ENCODE peak calls at places on chromosomes 4 and X, in eight cellular contexts. X is GM23338, J is neural progenitor cell, I is PC-3, R is HCT116, O is GM23248, L is OCI-LY7, M is MM.1S. S is an unnamed sample.

GRCh38 chr4:87425711-87426110 is 3.3 kb downstream of the NUDT9 start:
- DNase-seq in L (no peak), R (no peak), I (no peak), O (peak; percentile 9), J (no peak), M (no peak), X (no peak), S (no peak)

GRCh38 chr4:123349401-123350190 is 47.0 kb upstream of the SPRY1 start:
- DNase-seq in J (peak; percentile 44), M (no peak), O (no peak), X (no peak), R (no peak), I (no peak), L (no peak), S (peak; percentile 29)

GRCh38 chr4:22895482-22895881 is 202.7 kb downstream of the GBA3 start:
- DNase-seq in M (no peak), R (no peak), L (no peak), X (no peak), J (no peak), I (no peak), O (no peak), S (no peak)

GRCh38 chr4:3482707-3483106 is 19.6 kb downstream of the DOK7 start:
- DNase-seq in M (no peak), X (no peak), I (no peak), L (no peak), J (no peak), R (no peak), O (no peak), S (no peak)

GRCh38 chr4:113452868-113453620 is 308.5 kb downstream of the CAMK2D start:
- DNase-seq in I (peak; percentile 13), J (peak; percentile 47), M (no peak), X (peak; percentile 92), R (no peak), L (peak; percentile 44), O (no peak), S (no peak)

GRCh38 chr4:47287735-47288134 is 175.8 kb downstream of the COMMD8 start:
- DNase-seq in I (peak; percentile 5), L (no peak), O (peak; percentile 3), R (no peak), J (no peak), M (peak; percentile 26), X (no peak), S (peak; percentile 36)

GRCh38 chr4:74675673-74676279 is 118.5 kb downstream of the BTC start:
- DNase-seq in X (peak; percentile 72), J (peak; percentile 62), I (peak; percentile 82), R (peak; percentile 80), M (peak; percentile 71), O (peak; percentile 83), L (peak; percentile 40), S (peak; percentile 83)

GRCh38 chr4:948101-948935 is 16.1 kb downstream of the TMEM175 start:
- DNase-seq in M (no peak), I (no peak), O (no peak), R (no peak), X (no peak), J (no peak), L (no peak), S (peak; percentile 34)

GRCh38 chrX:149505671-149506070 is 565 bp upstream of the IDS start:
- DNase-seq in O (no peak), X (no peak), I (no peak), R (no peak), M (no peak), L (no peak), J (no peak), S (no peak)

GRCh38 chrX:6981718-6982406 is 165.7 kb upstream of the STS start:
- DNase-seq in O (no peak), J (no peak), R (no peak), M (no peak), L (no peak), I (no peak), X (no peak), S (no peak)

GRCh38 chr4:159400782-159401712 is 298.2 kb downstream of the RAPGEF2 start:
- DNase-seq in O (peak; percentile 67), J (no peak), M (no peak), I (no peak), X (no peak), L (no peak), R (no peak), S (peak; percentile 41)

GRCh38 chr4:138049350-138049749 is 192.8 kb downstream of the SLC7A11 start:
- DNase-seq in M (no peak), I (peak; percentile 9), R (peak; percentile 37), J (no peak), O (no peak), X (no peak), L (no peak), S (no peak)

GRCh38 chrX:68997911-68998310 is 167.3 kb downstream of the PJA1 start:
- DNase-seq in L (no peak), O (peak; percentile 63), I (peak; percentile 16), R (no peak), M (no peak), J (no peak), X (no peak), S (peak; percentile 38)

GRCh38 chrX:9888953-9889470 is 78.1 kb upstream of the CLDN34 start:
- DNase-seq in O (peak; percentile 48), L (no peak), X (no peak), J (no peak), M (no peak), I (peak; percentile 43), R (no peak), S (no peak)

GRCh38 chr4:94276204-94276603 is 66.4 kb downstream of the HPGDS start:
- DNase-seq in J (no peak), L (no peak), R (no peak), M (no peak), O (no peak), X (no peak), I (no peak), S (no peak)
- H3K36me3 ChIP-seq in J (peaks cover 51% of the 10 kb centered on the region), L (peaks cover 90% of the 10 kb centered on the region), R (peaks cover 34% of the 10 kb centered on the region), M (peaks cover 15% of the 10 kb centered on the region), O (peaks cover 52% of the 10 kb centered on the region), X (peaks cover 45% of the 10 kb centered on the region), I (peaks cover 12% of the 10 kb centered on the region), S (peaks cover 3% of the 10 kb centered on the region)

GRCh38 chrX:20974326-20974725 is 399.9 kb upstream of the CNKSR2 start:
- DNase-seq in J (no peak), R (no peak), L (no peak), M (no peak), X (no peak), I (peak; percentile 40), O (peak; percentile 54), S (no peak)
- TF ChIP-seq EZH2phosphoT487 in J (no peak), R (no peak), L (no peak), M (no peak), X (no peak), I (no peak), O (no peak), S (no peak)

GRCh38 chr4:81773557-81773956 is 301.9 kb upstream of the RASGEF1B start:
- DNase-seq in X (no peak), O (no peak), I (no peak), L (no peak), J (no peak), M (no peak), R (no peak), S (no peak)

GRCh38 chr4:81769244-81769643 is 297.5 kb upstream of the RASGEF1B start:
- DNase-seq in O (no peak), R (no peak), L (no peak), J (peak; percentile 30), M (no peak), X (no peak), I (no peak), S (no peak)

GRCh38 chr4:81776794-81777193 is 305.1 kb upstream of the RASGEF1B start:
- DNase-seq in J (no peak), I (no peak), R (no peak), L (no peak), X (no peak), O (no peak), M (no peak), S (no peak)

DNA sequence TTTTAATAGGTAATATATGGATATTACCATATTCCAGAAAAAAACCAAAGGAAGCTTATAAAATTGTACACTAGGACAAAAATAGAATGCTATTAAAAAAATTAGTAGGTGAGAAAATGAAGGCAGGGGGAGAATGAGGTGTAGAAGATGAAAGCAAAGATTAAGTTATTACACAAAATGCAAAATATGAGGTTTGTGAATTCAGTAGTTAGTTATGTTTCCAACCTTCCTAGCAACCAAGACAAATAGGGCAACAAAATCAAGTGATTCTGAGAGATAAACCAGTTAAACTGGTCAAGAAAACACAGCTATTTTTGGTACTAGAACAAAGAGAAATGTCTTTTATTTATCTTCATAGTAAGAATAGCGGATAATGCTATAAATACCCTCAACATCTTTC is 300.0 kb upstream of the RASGEF1B start:
- DNase-seq in M (no peak), X (no peak), L (no peak), J (no peak), O (no peak), R (no peak), I (no peak), S (no peak)
- H3K36me3 ChIP-seq in M (no peaks in the 10 kb centered on the region), X (no peaks in the 10 kb centered on the region), L (no peaks in the 10 kb centered on the region), J (no peaks in the 10 kb centered on the region), O (no peaks in the 10 kb centered on the region), R (no peaks in the 10 kb centered on the region), I (no peaks in the 10 kb centered on the region), S (no peaks in the 10 kb centered on the region)

DNA sequence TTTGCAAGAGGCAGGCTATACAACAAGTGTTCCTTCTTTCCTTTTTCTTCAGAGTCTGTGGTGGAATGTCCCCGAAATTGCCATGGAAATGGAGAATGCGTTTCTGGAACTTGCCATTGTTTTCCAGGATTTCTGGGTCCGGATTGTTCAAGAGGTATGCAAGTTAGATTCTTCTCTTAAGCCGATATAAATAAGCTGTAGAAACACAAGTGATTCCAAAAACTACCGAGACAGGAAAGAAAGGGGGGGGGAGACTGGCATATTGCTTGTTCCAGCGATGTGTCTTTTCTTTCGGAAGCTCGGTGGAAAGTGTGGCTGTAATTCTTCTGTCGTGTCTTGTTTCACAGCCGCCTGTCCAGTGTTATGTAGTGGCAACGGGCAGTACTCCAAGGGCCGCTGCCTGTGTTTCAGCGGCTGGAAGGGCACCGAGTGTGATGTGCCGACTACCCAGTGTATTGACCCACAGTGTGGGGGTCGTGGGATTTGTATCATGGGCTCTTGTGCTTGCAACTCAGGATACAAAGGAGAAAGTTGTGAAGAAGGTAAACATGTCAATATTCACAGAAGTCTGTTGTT is 236.9 kb downstream of the DCTD start:
- DNase-seq in L (no peak), I (no peak), O (no peak), J (peak; percentile 29), R (no peak), M (no peak), X (no peak), S (no peak)
- TF ChIP-seq EZH2phosphoT487 in L (no peak), I (no peak), O (no peak), J (no peak), R (no peak), M (no peak), X (no peak), S (no peak)

DNA sequence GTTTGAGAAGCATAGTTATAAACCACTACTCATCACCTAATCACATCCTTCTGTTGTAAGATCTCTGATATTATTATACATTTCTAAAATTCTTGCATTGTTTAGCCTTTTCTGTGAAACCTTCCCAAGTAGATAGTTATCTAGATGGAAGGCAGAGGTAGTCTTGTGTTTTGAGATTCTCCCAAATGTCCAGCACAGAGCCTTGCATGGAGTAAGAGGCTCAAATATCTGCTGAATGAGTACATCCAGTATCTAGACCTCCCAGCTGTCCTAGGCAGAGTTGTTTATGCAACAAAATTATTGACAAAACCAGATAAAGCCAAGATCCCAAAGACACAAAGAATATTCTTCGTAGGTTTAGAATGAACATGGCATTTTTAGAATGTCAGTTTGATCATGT is 227.2 kb downstream of the KDR start:
- DNase-seq in X (no peak), J (no peak), L (no peak), O (peak; percentile 14), I (no peak), M (no peak), R (no peak), S (no peak)
- H3K36me3 ChIP-seq in X (no peaks in the 10 kb centered on the region), J (no peaks in the 10 kb centered on the region), L (no peaks in the 10 kb centered on the region), O (no peaks in the 10 kb centered on the region), I (no peaks in the 10 kb centered on the region), M (no peaks in the 10 kb centered on the region), R (no peaks in the 10 kb centered on the region), S (no peaks in the 10 kb centered on the region)